ENCODE peak calls at places on chromosomes 11 and 22, in six cellular contexts. F is body of pancreas, M is D341Med, A is hepatocyte, L is ureter, Z is anterior cingulate cortex. J is an unnamed sample.

GRCh38 chr11:118076754-118077281 is at the start of gene TMPRSS4:
- DNase-seq in A (peak), M (no peak), Z (no peak), F (peak), L (peak), J (no peak)

GRCh38 chr11:87125257-87125656 is 87.5 kb downstream of the TMEM135 start:
- DNase-seq in L (no peak), Z (no peak), A (no peak), F (no peak), M (no peak), J (peak)

GRCh38 chr11:73528420-73528819 is 69.5 kb downstream of the FAM168A start:
- DNase-seq in F (no peak), M (no peak), A (no peak), Z (no peak), L (no peak), J (no peak)

GRCh38 chr22:44187652-44188230 is 7.0 kb downstream of the PARVG start:
- DNase-seq in F (no peak), M (no peak), A (no peak), Z (no peak), L (no peak), J (no peak)

GRCh38 chr11:70078095-70078795 is at the start of gene ANO1:
- DNase-seq in L (no peak), Z (no peak), F (peak), A (peak), M (no peak), J (no peak)

GRCh38 chr11:102583437-102583836 is 41.7 kb downstream of the MMP20 start:
- DNase-seq in F (no peak), M (no peak), A (no peak), Z (no peak), L (no peak), J (no peak)

GRCh38 chr11:116793476-116794096 is 1.9 kb upstream of the APOA5 start:
- DNase-seq in M (no peak), Z (no peak), F (no peak), A (no peak), L (no peak), J (peak)

GRCh38 chr11:104028476-104028875 is 8.0 kb upstream of the DDI1 start:
- DNase-seq in L (no peak), M (no peak), A (no peak), F (no peak), Z (no peak), J (peak)

GRCh38 chr22:25700996-25701815 is 40.8 kb upstream of the MYO18B start:
- DNase-seq in F (peak), L (no peak), M (peak), A (peak), Z (peak), J (peak)